ENCODE peak calls at places on chromosomes 16 and 17, in eight cellular contexts. D, W, S, N, E, I, U and Q are unnamed samples.

GRCh38 chr17:33987162-33987561 is 267.9 kb upstream of the CCL2 start:
- DNase-seq in D (no peak), W (no peak), S (no peak), N (no peak), E (no peak), I (no peak), U (no peak), Q (no peak)

GRCh38 chr16:31404353-31405064 is 11.4 kb downstream of the ITGAD start:
- DNase-seq in D (no peak), W (peak), S (no peak), N (peak), E (no peak), I (no peak), U (no peak), Q (peak)

GRCh38 chr17:32275060-32276042 is 9.7 kb downstream of the RHBDL3 start:
- DNase-seq in D (peak), W (peak), S (peak), N (no peak), E (no peak), I (no peak), U (peak), Q (no peak)

GRCh38 chr16:89131783-89132182 is 38.1 kb downstream of the ACSF3 start:
- DNase-seq in D (no peak), W (no peak), S (no peak), N (no peak), E (no peak), I (no peak), U (no peak), Q (no peak)

GRCh38 chr17:2435852-2436251 is 35.0 kb upstream of the MNT start:
- DNase-seq in D (peak), W (no peak), S (no peak), N (no peak), E (no peak), I (no peak), U (no peak), Q (no peak)

GRCh38 chr16:20676867-20677266 is 20.6 kb downstream of the ACSM1 start:
- DNase-seq in D (no peak), W (no peak), S (no peak), N (no peak), E (no peak), I (no peak), U (no peak), Q (no peak)

GRCh38 chr17:57766307-57766943 is 21.3 kb upstream of the CCDC182 start:
- DNase-seq in D (no peak), W (no peak), S (no peak), N (no peak), E (no peak), I (no peak), U (no peak), Q (no peak)

GRCh38 chr17:21352981-21353265 is 23.2 kb upstream of the KCNJ12 start:
- DNase-seq in D (no peak), W (no peak), S (no peak), N (no peak), E (no peak), I (no peak), U (no peak), Q (no peak)

GRCh38 chr17:17300624-17301568 is 2.3 kb upstream of the NT5M start:
- DNase-seq in D (no peak), W (peak), S (peak), N (peak), E (no peak), I (peak), U (peak), Q (peak)

GRCh38 chr16:49468611-49469322 is 95.2 kb downstream of the C16orf78 start:
- DNase-seq in D (no peak), W (no peak), S (no peak), N (no peak), E (no peak), I (peak), U (no peak), Q (no peak)

GRCh38 chr16:86443508-86444130 is 66.7 kb upstream of the FOXF1 start:
- DNase-seq in D (no peak), W (no peak), S (no peak), N (no peak), E (no peak), I (no peak), U (no peak), Q (no peak)

GRCh38 chr17:48293319-48294192 is 136.5 kb downstream of the SKAP1 start:
- DNase-seq in D (no peak), W (peak), S (no peak), N (no peak), E (no peak), I (no peak), U (no peak), Q (no peak)

GRCh38 chr17:83151442-83152220 is 72.2 kb downstream of the METRNL start:
- DNase-seq in D (no peak), W (no peak), S (no peak), N (no peak), E (no peak), I (no peak), U (no peak), Q (no peak)

GRCh38 chr16:62503073-62503472 is 466.8 kb upstream of the CDH8 start:
- DNase-seq in D (no peak), W (no peak), S (no peak), N (no peak), E (no peak), I (no peak), U (no peak), Q (no peak)

GRCh38 chr17:35898283-35899070 is 18.3 kb upstream of the CCL5 start:
- DNase-seq in D (no peak), W (no peak), S (no peak), N (no peak), E (no peak), I (peak), U (no peak), Q (no peak)

GRCh38 chr17:73396429-73397277 is 84.9 kb upstream of the CDC42EP4 start:
- DNase-seq in D (no peak), W (no peak), S (no peak), N (no peak), E (no peak), I (no peak), U (no peak), Q (no peak)

GRCh38 chr17:17042851-17043667 is 802 bp downstream of the MPRIP start:
- DNase-seq in D (no peak), W (peak), S (no peak), N (peak), E (peak), I (no peak), U (no peak), Q (no peak)

GRCh38 chr16:30721606-30722005 is 22.6 kb downstream of the SRCAP start:
- DNase-seq in D (no peak), W (no peak), S (no peak), N (no peak), E (no peak), I (no peak), U (no peak), Q (no peak)